ENCODE peak calls at places on chromosomes 3 and 15, in six cellular contexts. A is T-helper 22 cell, U is GM23248, D is mucosa of gallbladder, Q is upper lobe of right lung, L is M059J. M is an unnamed sample.

GRCh38 chr3:61560452-61561373 is 658 bp upstream of the PTPRG start:
- DNase-seq in Q (peak), D (peak), A (no peak), U (peak), L (peak), M (peak)

GRCh38 chr15:95644476-95644875 is 686.0 kb upstream of the NR2F2 start:
- DNase-seq in L (no peak), Q (no peak), D (peak), U (peak), A (no peak), M (peak)

GRCh38 chr3:129313415-129313982 is 34.8 kb downstream of the HMCES start:
- DNase-seq in U (no peak), L (peak), Q (no peak), D (no peak), A (no peak), M (no peak)

GRCh38 chr15:80473574-80474223 is 69.5 kb downstream of the ARNT2 start:
- DNase-seq in L (no peak), U (no peak), A (no peak), Q (no peak), D (no peak), M (no peak)

GRCh38 chr3:37990527-37990926 is at the start of gene VILL:
- DNase-seq in Q (peak), D (peak), L (no peak), A (no peak), U (no peak), M (no peak)

GRCh38 chr3:14319654-14320182 is 82.7 kb upstream of the SLC6A6 start:
- DNase-seq in A (no peak), U (peak), D (peak), Q (no peak), L (peak), M (peak)

GRCh38 chr3:66376568-66376967 is 124.3 kb downstream of the LRIG1 start:
- DNase-seq in U (peak), Q (no peak), A (no peak), L (peak), D (peak), M (no peak)

GRCh38 chr3:39000008-39000450 is 51.7 kb downstream of the SCN11A start:
- DNase-seq in U (peak), Q (no peak), A (no peak), L (peak), D (no peak), M (no peak)

GRCh38 chr3:129161860-129162271 is 1.0 kb upstream of the ISY1 start:
- DNase-seq in A (peak), Q (no peak), U (peak), L (peak), D (no peak), M (no peak)

GRCh38 chr3:171239757-171240503 is 213.4 kb upstream of the SLC2A2 start:
- DNase-seq in U (no peak), A (no peak), D (no peak), L (no peak), Q (no peak), M (no peak)

GRCh38 chr3:127367593-127367992 is 79.7 kb upstream of the PRR20G start:
- DNase-seq in D (no peak), U (no peak), Q (peak), L (no peak), A (no peak), M (no peak)

GRCh38 chr3:188649521-188649920 is 495.6 kb downstream of the LPP start:
- DNase-seq in L (peak), A (no peak), U (peak), Q (no peak), D (no peak), M (no peak)

GRCh38 chr15:80550910-80551265 is 144.2 kb upstream of the ABHD17C start:
- DNase-seq in Q (no peak), L (peak), U (peak), D (no peak), A (no peak), M (no peak)

GRCh38 chr3:178198329-178198728 is 337.9 kb upstream of the KCNMB2 start:
- DNase-seq in A (no peak), L (peak), U (peak), Q (no peak), D (no peak), M (no peak)

GRCh38 chr3:66021731-66022131 is 17.0 kb downstream of the MAGI1 start:
- DNase-seq in D (no peak), Q (no peak), U (peak), L (peak), A (no peak), M (no peak)

GRCh38 chr15:80744826-80745225 is 34.3 kb upstream of the CEMIP start:
- DNase-seq in A (no peak), U (peak), Q (no peak), L (peak), D (no peak), M (no peak)

GRCh38 chr3:48561045-48561736 is 2.4 kb downstream of the UCN2 start:
- DNase-seq in D (peak), A (no peak), Q (peak), U (peak), L (peak), M (peak)

GRCh38 chr3:197352382-197352781 is 54.0 kb upstream of the DLG1 start:
- DNase-seq in L (peak), D (no peak), A (no peak), U (peak), Q (no peak), M (no peak)

GRCh38 chr3:175258763-175259162 is 399.6 kb downstream of the NAALADL2 start:
- DNase-seq in Q (no peak), U (peak), L (peak), D (no peak), A (no peak), M (no peak)

GRCh38 chr15:78049691-78050440 is 27.6 kb downstream of the TBC1D2B start:
- DNase-seq in U (peak), A (no peak), Q (no peak), L (peak), D (no peak), M (no peak)

GRCh38 chr15:29066848-29067247 is 181.1 kb downstream of the APBA2 start:
- DNase-seq in D (no peak), L (no peak), Q (no peak), U (no peak), A (no peak), M (no peak)

GRCh38 chr3:124261301-124261700 is 269.4 kb upstream of the ROPN1 start:
- DNase-seq in D (no peak), U (peak), A (no peak), Q (no peak), L (peak), M (no peak)

GRCh38 chr15:83947156-83947555 is 288.4 kb upstream of the GOLGA6L4 start:
- DNase-seq in Q (no peak), L (no peak), A (no peak), U (no peak), D (no peak), M (no peak)

GRCh38 chr3:43423142-43423541 is 136.8 kb downstream of the SNRK start:
- DNase-seq in L (peak), Q (no peak), D (no peak), U (peak), A (no peak), M (no peak)

GRCh38 chr3:10530241-10530640 is 24.9 kb upstream of the ATP2B2 start:
- DNase-seq in Q (peak), L (no peak), U (no peak), D (no peak), A (no peak), M (no peak)

GRCh38 chr15:56327721-56328502 is 37.3 kb upstream of the TEX9 start:
- DNase-seq in L (peak), U (peak), D (no peak), A (no peak), Q (no peak), M (no peak)

GRCh38 chr3:87350367-87351199 is 74.2 kb upstream of the POU1F1 start:
- DNase-seq in L (peak), Q (no peak), U (peak), D (peak), A (no peak), M (peak)

GRCh38 chr3:133161666-133162065 is 123.5 kb downstream of the TMEM108 start:
- DNase-seq in Q (no peak), L (no peak), U (no peak), D (no peak), A (no peak), M (no peak)

GRCh38 chr3:66592061-66592875 is 91.4 kb upstream of the LRIG1 start:
- DNase-seq in L (no peak), U (no peak), Q (no peak), A (no peak), D (no peak), M (no peak)

GRCh38 chr3:194098036-194098871 is 37.7 kb upstream of the HES1 start:
- DNase-seq in D (no peak), A (no peak), L (no peak), Q (no peak), U (no peak), M (no peak)

M was measured in CMK.